ENCODE peak calls at places on chromosomes 6 and 20, in eight cellular contexts. K is HepG2, H is spleen, R is Peyer's patch, P is adrenal gland, O is IMR-90, A is A549, W is sigmoid colon. Y is an unnamed sample. For H3K4me1, the result is how much of the 10 kb centered on the place peaks cover.

GRCh38 chr6:39003072-39003471 is 45.5 kb upstream of the GLP1R start:
- DNase-seq in K (no peak), H (no peak), R (no peak), P (no peak), O (no peak), A (no peak), W (no peak), Y (no peak)

GRCh38 chr20:16132399-16132798 is 440.8 kb downstream of the KIF16B start:
- DNase-seq in K (no peak), H (no peak), R (no peak), P (no peak), O (no peak), A (no peak), W (no peak), Y (no peak)

GRCh38 chr6:35508027-35508426 is 4.7 kb downstream of the TULP1 start:
- DNase-seq in K (no peak), H (no peak), R (no peak), P (no peak), O (no peak), A (no peak), W (no peak), Y (no peak)

GRCh38 chr6:166275714-166276166 is 32.5 kb downstream of the PRR18 start:
- DNase-seq in K (peak), H (peak), R (peak), P (peak), O (peak), A (peak), W (peak), Y (peak)

GRCh38 chr20:57620274-57620990 is at the start of gene ZBP1:
- DNase-seq in K (no peak), H (peak), R (peak), P (no peak), O (no peak), A (no peak), W (no peak), Y (no peak)

GRCh38 chr6:63637865-63638445 is 2.4 kb downstream of the PHF3 start:
- DNase-seq in K (no peak), H (no peak), R (no peak), P (no peak), O (no peak), A (no peak), W (no peak), Y (no peak)

GRCh38 chr20:56949318-56949717 is 317.1 kb downstream of the BMP7 start:
- DNase-seq in K (no peak), H (no peak), R (no peak), P (no peak), O (no peak), A (peak), W (no peak), Y (no peak)

GRCh38 chr6:118772886-118773285 is 121.1 kb upstream of the ASF1A start:
- DNase-seq in K (no peak), H (no peak), R (no peak), P (no peak), O (no peak), A (no peak), W (no peak), Y (no peak)

GRCh38 chr20:45405566-45406259 is 2.4 kb upstream of the DBNDD2 start:
- DNase-seq in K (no peak), H (no peak), R (peak), P (no peak), O (no peak), A (no peak), W (peak), Y (peak)

GRCh38 chr6:219641-220198 is 72.6 kb upstream of the DUSP22 start:
- DNase-seq in K (peak), H (peak), R (peak), P (peak), O (peak), A (no peak), W (peak), Y (peak)

GRCh38 chr6:111709615-111710398 is 104.1 kb upstream of the TRAF3IP2 start:
- DNase-seq in K (peak), H (no peak), R (peak), P (peak), O (peak), A (peak), W (peak), Y (peak)

GRCh38 chr6:35590622-35591066 is 77.9 kb upstream of the TULP1 start:
- DNase-seq in K (no peak), H (no peak), R (peak), P (peak), O (no peak), A (no peak), W (peak), Y (peak)

GRCh38 chr20:60313609-60314008 is 355.4 kb downstream of the CDH26 start:
- DNase-seq in K (no peak), H (no peak), R (no peak), P (no peak), O (no peak), A (no peak), W (no peak), Y (no peak)

GRCh38 chr6:76831299-76831698 is 632.0 kb downstream of the HTR1B start:
- DNase-seq in K (no peak), H (no peak), R (no peak), P (no peak), O (no peak), A (no peak), W (no peak), Y (no peak)

GRCh38 chr6:111848262-111848661 is 25.0 kb downstream of the FYN start:
- DNase-seq in K (no peak), H (no peak), R (no peak), P (no peak), O (peak), A (no peak), W (no peak), Y (no peak)

GRCh38 chr6:56109149-56109548 is 138.2 kb downstream of the COL21A1 start:
- DNase-seq in K (no peak), H (no peak), R (no peak), P (no peak), O (no peak), A (no peak), W (no peak), Y (no peak)

GRCh38 chr6:43359381-43359780 is 10.1 kb downstream of the ZNF318 start:
- DNase-seq in K (no peak), H (no peak), R (no peak), P (no peak), O (peak), A (no peak), W (no peak), Y (no peak)

GRCh38 chr6:2168480-2168879 is 76.9 kb downstream of the GMDS start:
- DNase-seq in K (no peak), H (no peak), R (no peak), P (no peak), O (peak), A (no peak), W (no peak), Y (no peak)

GRCh38 chr6:111534366-111534765 is 51.3 kb upstream of the REV3L start:
- DNase-seq in K (no peak), H (no peak), R (peak), P (peak), O (peak), A (peak), W (peak), Y (peak)

GRCh38 chr6:141403827-141404226 is 728.9 kb upstream of the GJE1 start:
- DNase-seq in K (no peak), H (no peak), R (no peak), P (no peak), O (no peak), A (no peak), W (no peak), Y (no peak)

GRCh38 chr6:1509241-1509640 is 100.5 kb upstream of the FOXC1 start:
- DNase-seq in K (no peak), H (no peak), R (no peak), P (no peak), O (no peak), A (no peak), W (no peak), Y (no peak)

GRCh38 chr20:15676815-15677214 is 896.4 kb downstream of the KIF16B start:
- DNase-seq in K (no peak), H (no peak), R (no peak), P (no peak), O (no peak), A (no peak), W (no peak), Y (no peak)

GRCh38 chr6:113873043-113873667 is 16.0 kb downstream of the MARCKS start:
- DNase-seq in K (peak), H (peak), R (peak), P (peak), O (no peak), A (peak), W (peak), Y (peak)

GRCh38 chr6:17730078-17730704 is 23.5 kb upstream of the NUP153 start:
- DNase-seq in K (no peak), H (no peak), R (no peak), P (no peak), O (no peak), A (no peak), W (no peak), Y (no peak)

GRCh38 chr6:31158863-31159855 is 770 bp downstream of the TCF19 start:
- DNase-seq in K (peak), H (peak), R (no peak), P (no peak), O (no peak), A (no peak), W (peak), Y (no peak)

GRCh38 chr6:167826230-167827061 is at the start of gene AFDN:
- DNase-seq in K (no peak), H (peak), R (peak), P (peak), O (peak), A (peak), W (peak), Y (peak)

GRCh38 chr6:75345413-75345812 is 60.8 kb upstream of the TMEM30A start:
- DNase-seq in K (no peak), H (no peak), R (no peak), P (no peak), O (no peak), A (no peak), W (no peak), Y (no peak)

GRCh38 chr6:37038297-37039198 is 33.1 kb downstream of the FGD2 start:
- DNase-seq in K (no peak), H (no peak), R (no peak), P (peak), O (peak), A (no peak), W (peak), Y (no peak)

GRCh38 chr20:45392733-45393132 is 14.6 kb upstream of the TP53TG5 start:
- DNase-seq in K (no peak), H (no peak), R (no peak), P (no peak), O (no peak), A (no peak), W (no peak), Y (no peak)

GRCh38 chr6:70790483-70790882 is 122.8 kb downstream of the SMAP1 start:
- DNase-seq in K (no peak), H (no peak), R (no peak), P (no peak), O (no peak), A (no peak), W (no peak), Y (no peak)

GRCh38 chr6:43509142-43509983 is 783 bp downstream of the LRRC73 start:
- DNase-seq in K (no peak), H (no peak), R (peak), P (no peak), O (no peak), A (no peak), W (no peak), Y (no peak)

GRCh38 chr20:40019510-40019909 is 669.5 kb downstream of the MAFB start:
- DNase-seq in K (no peak), H (no peak), R (no peak), P (no peak), O (no peak), A (no peak), W (no peak), Y (no peak)

GRCh38 chr6:2037230-2037926 is 208.0 kb downstream of the GMDS start:
- DNase-seq in K (no peak), H (no peak), R (no peak), P (no peak), O (peak), A (peak), W (no peak), Y (no peak)

GRCh38 chr6:22132662-22133061 is 164.2 kb downstream of the PRL start:
- DNase-seq in K (no peak), H (no peak), R (no peak), P (no peak), O (no peak), A (no peak), W (no peak), Y (no peak)

GRCh38 chr6:1297746-1298145 is 14.2 kb upstream of the FOXQ1 start:
- DNase-seq in K (no peak), H (no peak), R (no peak), P (no peak), O (peak), A (peak), W (no peak), Y (no peak)

GRCh38 chr6:1679691-1680068 is 70.0 kb downstream of the FOXC1 start:
- DNase-seq in K (peak), H (no peak), R (no peak), P (no peak), O (no peak), A (no peak), W (no peak), Y (no peak)

GRCh38 chr6:6694825-6695710 is 106.5 kb downstream of the LY86 start:
- DNase-seq in K (no peak), H (peak), R (peak), P (no peak), O (no peak), A (no peak), W (peak), Y (peak)
- TF ChIP-seq POLR2A in K (no peak), H (no peak), R (no peak), P (no peak), O (no peak), A (no peak), W (no peak), Y (no peak)

GRCh38 chr20:3802524-3803239 is 6.6 kb downstream of the CDC25B start:
- DNase-seq in K (no peak), H (no peak), R (no peak), P (no peak), O (no peak), A (no peak), W (no peak), Y (no peak)
- H3K4me3 ChIP-seq in K (no peak), H (no peak), R (no peak), P (no peak), O (no peak), A (no peak), W (no peak), Y (no peak)

DNA sequence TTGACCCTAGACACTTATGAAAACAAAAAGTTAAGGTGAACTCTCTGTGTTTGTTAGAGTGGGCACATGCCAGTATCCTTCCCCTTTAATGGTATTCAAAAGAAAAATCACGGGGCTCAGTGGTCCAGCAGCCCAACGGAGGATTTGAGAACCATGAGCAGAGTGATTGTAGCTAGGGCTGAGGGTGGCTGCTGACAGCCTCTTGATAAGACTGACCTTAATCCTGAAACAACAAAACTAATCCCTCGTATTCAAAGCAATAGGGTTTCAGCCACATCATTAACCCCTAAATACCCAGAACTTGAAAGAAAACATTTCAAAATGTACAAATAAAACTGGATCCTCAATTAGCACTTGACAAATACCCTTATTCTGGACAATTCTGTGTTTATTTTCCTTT is 95.1 kb downstream of the SNAP25 start:
- DNase-seq in K (no peak), H (no peak), R (no peak), P (no peak), O (peak), A (no peak), W (no peak), Y (no peak)
- H3K4me1 ChIP-seq in K (under half), H (under half), R (under half), P (under half), O (under half), A (half or more), W (under half), Y (under half)

GRCh38 chr20:47667086-47667485 is 118.2 kb downstream of the SULF2 start:
- DNase-seq in K (no peak), H (no peak), R (no peak), P (no peak), O (no peak), A (no peak), W (no peak), Y (no peak)
- TF ChIP-seq POLR2A in K (no peak), H (no peak), R (no peak), P (no peak), O (no peak), A (no peak), W (no peak), Y (no peak)

Y was measured in heart left ventricle.